ENCODE peak calls at places on chromosomes 4 and X, in four cellular contexts. S is esophagus muscularis mucosa, A is body of pancreas, R is stomach. N is an unnamed sample.

GRCh38 chr4:39530682-39531081 is 3.4 kb upstream of the UGDH start:
- DNase-seq in S (no peak), A (no peak), R (no peak), N (no peak)

GRCh38 chr4:3201718-3202702 is 46.9 kb upstream of the MSANTD1 start:
- DNase-seq in S (no peak), A (peak), R (peak), N (no peak)

GRCh38 chr4:26204911-26205368 is 115.9 kb upstream of the RBPJ start:
- DNase-seq in S (no peak), A (peak), R (peak), N (peak)

GRCh38 chr4:48203819-48204218 is 65.8 kb downstream of the TEC start:
- DNase-seq in S (no peak), A (no peak), R (no peak), N (no peak)

GRCh38 chrX:88202149-88202548 is 544.9 kb upstream of the CPXCR1 start:
- DNase-seq in S (no peak), A (no peak), R (no peak), N (no peak)

GRCh38 chr4:75545526-75545925 is 10.3 kb upstream of the ODAPH start:
- DNase-seq in S (no peak), A (no peak), R (no peak), N (no peak)

GRCh38 chrX:71128915-71129765 is 10.7 kb downstream of the MED12 start:
- DNase-seq in S (no peak), A (peak), R (peak), N (peak)

GRCh38 chr4:102196221-102196620 is 149.1 kb downstream of the SLC39A8 start:
- DNase-seq in S (no peak), A (no peak), R (no peak), N (no peak)

GRCh38 chrX:34612036-34612435 is 45.0 kb downstream of the TMEM47 start:
- DNase-seq in S (no peak), A (no peak), R (no peak), N (no peak)

GRCh38 chr4:152369203-152369902 is 166.5 kb downstream of the FBXW7 start:
- DNase-seq in S (no peak), A (no peak), R (no peak), N (no peak)

GRCh38 chrX:7159132-7159861 is 11.3 kb upstream of the PUDP start:
- DNase-seq in S (no peak), A (no peak), R (peak), N (no peak)

GRCh38 chr4:8547108-8547911 is 32.9 kb upstream of the GPR78 start:
- DNase-seq in S (no peak), A (peak), R (no peak), N (peak)

GRCh38 chrX:146581981-146582712 is 227.4 kb upstream of the CXorf51B start:
- DNase-seq in S (no peak), A (no peak), R (no peak), N (no peak)

GRCh38 chr4:6990661-6991060 is 52.5 kb upstream of the TADA2B start:
- DNase-seq in S (no peak), A (no peak), R (no peak), N (no peak)

GRCh38 chr4:2954358-2955185 is 8.6 kb downstream of the NOP14 start:
- DNase-seq in S (no peak), A (no peak), R (no peak), N (peak)

GRCh38 chr4:113444386-113444785 is 317.2 kb downstream of the CAMK2D start:
- DNase-seq in S (no peak), A (no peak), R (no peak), N (no peak)

GRCh38 chrX:153644356-153645125 is 2.5 kb upstream of the DUSP9 start:
- DNase-seq in S (no peak), A (no peak), R (no peak), N (no peak)

GRCh38 chrX:118346258-118347094 is 570 bp downstream of the WDR44 start:
- DNase-seq in S (peak), A (peak), R (peak), N (peak)

GRCh38 chr4:14008494-14008893 is 381.0 kb upstream of the BOD1L1 start:
- DNase-seq in S (no peak), A (no peak), R (no peak), N (no peak)

GRCh38 chrX:74270393-74270792 is 33.6 kb upstream of the ZCCHC13 start:
- DNase-seq in S (no peak), A (no peak), R (no peak), N (no peak)

GRCh38 chrX:38232287-38232686 is 11.6 kb upstream of the SRPX start:
- DNase-seq in S (no peak), A (no peak), R (no peak), N (no peak)

GRCh38 chrX:2627272-2627867 is 63.7 kb upstream of the CD99 start:
- DNase-seq in S (peak), A (peak), R (peak), N (peak)

GRCh38 chrX:40087574-40088298 is 10.0 kb downstream of the BCOR start:
- DNase-seq in S (no peak), A (no peak), R (no peak), N (no peak)

GRCh38 chr4:142534994-142535393 is 311.1 kb downstream of the INPP4B start:
- DNase-seq in S (no peak), A (no peak), R (no peak), N (no peak)

GRCh38 chr4:102139932-102140331 is 205.3 kb downstream of the SLC39A8 start:
- DNase-seq in S (no peak), A (no peak), R (no peak), N (no peak)

GRCh38 chrX:154967603-154968002 is 54.9 kb downstream of the F8 start:
- DNase-seq in S (no peak), A (no peak), R (no peak), N (no peak)

DNA sequence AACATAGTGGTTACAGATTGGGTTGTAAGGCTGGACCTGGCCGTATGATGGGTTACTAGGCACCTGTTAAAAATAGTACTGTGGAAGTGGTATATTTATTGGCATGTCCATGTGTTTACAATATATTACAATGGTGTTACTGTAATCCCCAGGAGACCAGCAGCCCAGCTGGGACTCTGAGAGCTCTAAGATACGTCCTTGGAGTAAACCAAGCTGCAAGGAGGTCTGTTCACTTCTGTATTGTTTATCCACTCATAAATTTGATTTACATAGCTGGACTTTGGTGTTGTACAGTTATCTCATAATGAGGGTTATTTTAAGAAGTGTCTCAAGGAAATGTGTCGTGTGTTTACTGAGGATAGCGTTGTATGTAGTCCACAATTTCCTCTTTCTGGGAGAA is 93.8 kb downstream of the TBL1X start:
- DNase-seq in S (no peak), A (no peak), R (no peak), N (no peak)
- TF ChIP-seq POLR2A in S (no peak), A (no peak), R (no peak), N (no peak)

GRCh38 chr4:139956436-139957107 is 197.4 kb downstream of the MAML3 start:
- DNase-seq in S (no peak), A (no peak), R (no peak), N (no peak)
- TF ChIP-seq POLR2A in S (no peak), A (no peak), R (no peak), N (no peak)

DNA sequence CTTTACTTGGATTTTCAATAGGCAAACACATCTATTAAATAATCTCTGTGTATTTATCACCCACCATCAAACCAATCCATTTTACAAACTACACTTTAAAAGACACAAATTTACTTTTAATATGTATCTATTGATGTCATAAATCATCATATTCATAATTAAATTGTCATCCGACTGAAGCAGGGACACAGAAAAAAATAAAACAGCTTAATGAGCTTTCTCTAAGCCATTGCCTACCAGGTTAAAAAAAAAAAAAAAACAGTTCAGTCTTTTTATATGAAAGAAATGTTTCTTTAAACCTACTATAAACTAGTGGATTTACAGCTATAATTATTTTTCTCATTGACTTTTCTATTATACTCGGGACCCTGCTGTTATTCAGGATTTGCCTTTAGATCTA is 57.3 kb downstream of the PABPC4L start:
- DNase-seq in S (no peak), A (no peak), R (no peak), N (no peak)
- TF ChIP-seq POLR2A in S (no peak), A (no peak), R (no peak), N (no peak)

GRCh38 chr4:120923201-120923522 is 636 bp upstream of the PRDM5 start:
- DNase-seq in S (no peak), A (no peak), R (no peak), N (no peak)

GRCh38 chr4:120922390-120923200 is at the start of gene PRDM5:
- DNase-seq in S (no peak), A (peak), R (peak), N (peak)

GRCh38 chr4:120919358-120919757 is 3.2 kb downstream of the PRDM5 start:
- DNase-seq in S (no peak), A (no peak), R (no peak), N (no peak)

GRCh38 chr4:120920666-120921065 is 1.9 kb downstream of the PRDM5 start:
- DNase-seq in S (no peak), A (no peak), R (no peak), N (no peak)

GRCh38 chr4:120921456-120922389 is 803 bp downstream of the PRDM5 start:
- DNase-seq in S (no peak), A (peak), R (peak), N (peak)
- TF ChIP-seq POLR2A in S (no peak), A (peak), R (no peak), N (no peak)

GRCh38 chr4:185426960-185427688 is 1.4 kb upstream of the UFSP2 start:
- DNase-seq in S (no peak), A (no peak), R (no peak), N (no peak)

GRCh38 chr4:185429660-185430059 is 3.9 kb upstream of the UFSP2 start:
- DNase-seq in S (no peak), A (no peak), R (no peak), N (no peak)

GRCh38 chr4:185421366-185422124 is 4.2 kb downstream of the UFSP2 start:
- DNase-seq in S (no peak), A (no peak), R (no peak), N (no peak)

GRCh38 chr4:185424905-185425599 is 712 bp downstream of the UFSP2 start:
- DNase-seq in S (no peak), A (no peak), R (no peak), N (no peak)

DNA sequence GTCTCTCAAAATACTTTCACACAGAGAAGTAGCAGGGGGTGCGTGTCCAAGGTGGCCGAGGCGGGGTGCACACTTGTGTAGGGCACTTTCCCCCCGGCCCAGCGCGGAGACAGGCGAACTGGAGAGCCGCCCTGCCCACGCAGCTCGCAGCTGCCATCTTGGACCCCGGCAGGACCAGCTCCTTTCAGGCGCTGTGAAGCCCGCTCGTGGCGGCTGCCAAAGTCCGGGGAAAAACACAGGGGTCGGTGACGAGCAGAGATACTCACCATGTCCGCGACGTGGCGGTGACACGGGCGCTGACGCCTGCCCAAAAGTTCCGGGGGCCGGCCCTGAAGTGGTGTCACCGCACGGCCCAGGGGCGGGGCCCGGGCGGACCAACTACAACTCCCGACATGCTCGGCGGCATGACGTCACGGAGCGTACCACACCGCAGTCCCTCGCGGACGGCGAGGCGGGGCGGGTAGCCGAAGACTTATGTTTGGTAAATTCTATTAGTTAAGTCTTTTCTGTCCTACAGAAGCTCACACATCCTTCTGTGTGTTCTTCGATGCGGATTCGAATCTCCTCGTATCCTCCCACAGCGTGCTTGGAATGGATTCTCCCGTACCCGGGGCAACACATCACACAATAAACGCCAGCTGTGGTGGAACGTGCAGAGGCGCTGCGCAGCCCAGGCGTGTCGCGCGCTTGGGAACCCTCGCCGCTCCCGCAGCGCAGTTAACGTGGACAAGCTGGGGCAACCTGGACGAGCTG is at the start of gene UFSP2:
- DNase-seq in S (peak), A (peak), R (peak), N (peak)
- TF ChIP-seq POLR2A in S (peak), A (peak), R (no peak), N (peak)

DNA sequence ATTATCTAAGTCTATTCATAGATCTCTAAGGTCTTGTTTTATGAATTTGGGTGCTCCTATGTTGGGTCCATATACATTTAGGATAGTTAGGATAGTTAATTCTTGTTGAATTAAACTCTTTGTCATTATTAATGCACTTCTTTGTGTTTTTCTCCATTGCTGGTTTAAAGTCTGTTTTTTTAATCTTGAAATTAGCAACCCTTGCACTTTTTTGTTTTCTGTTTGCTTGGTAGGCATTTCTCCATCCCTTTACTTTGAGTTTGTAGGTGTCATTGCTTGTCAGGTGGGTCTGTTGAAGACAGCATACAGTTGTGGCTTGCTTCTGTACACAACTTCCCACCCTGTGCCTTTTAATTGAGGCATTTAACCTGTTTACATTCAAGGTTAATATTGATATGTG is 434.8 kb downstream of the OPHN1 start:
- DNase-seq in S (no peak), A (no peak), R (no peak), N (no peak)
- TF ChIP-seq POLR2A in S (no peak), A (no peak), R (no peak), N (no peak)

GRCh38 chrX:72716766-72717165 is 2.7 kb upstream of the PHKA1 start:
- DNase-seq in S (no peak), A (no peak), R (no peak), N (no peak)
- TF ChIP-seq POLR2A in S (no peak), A (no peak), R (no peak), N (no peak)

N was measured in thyroid gland.